ENCODE peak calls at places on chromosomes 6 and 20, in five cellular contexts. Z is A549, P is HepG2, S is upper lobe of left lung, X is GM12878. O is an unnamed sample.
A peak's percentile ranks its signal among the peaks of the same experiment; 100 is the strongest.

GRCh38 chr20:63708301-63709148 is 686 bp downstream of the ZGPAT start:
- ATAC-seq in Z (peak; percentile 2), P (peak; percentile 13), X (no peak), S (no peak), O (no peak)

GRCh38 chr6:30940361-30941001 is at the start of gene MUCL3:
- ATAC-seq in P (no peak), X (no peak), Z (no peak), S (no peak), O (no peak)

GRCh38 chr6:33731751-33732282 is 14.9 kb downstream of the IP6K3 start:
- ATAC-seq in X (no peak), S (no peak), P (no peak), Z (no peak), O (no peak)

GRCh38 chr6:33277663-33278391 is 904 bp downstream of the B3GALT4 start:
- ATAC-seq in Z (peak; percentile 21), X (peak; percentile 47), P (peak; percentile 30), S (peak; percentile 21), O (no peak)

GRCh38 chr6:124683507-124683906 is 278.7 kb upstream of the RNF217 start:
- ATAC-seq in Z (no peak), S (no peak), P (peak; percentile 49), X (no peak), O (no peak)

GRCh38 chr20:22384978-22385377 is 199.4 kb downstream of the FOXA2 start:
- ATAC-seq in X (no peak), Z (no peak), S (no peak), P (peak; percentile 42), O (no peak)

GRCh38 chr6:166999845-167000253 is 652 bp downstream of the CEP43 start:
- ATAC-seq in P (peak; percentile 44), X (no peak), Z (no peak), S (no peak), O (no peak)

GRCh38 chr6:151058021-151058733 is 181.6 kb upstream of the AKAP12 start:
- ATAC-seq in P (no peak), Z (no peak), S (no peak), X (no peak), O (no peak)

GRCh38 chr6:108627692-108628565 is 67.2 kb downstream of the FOXO3 start:
- ATAC-seq in P (no peak), Z (no peak), S (no peak), X (peak; percentile 63), O (no peak)

GRCh38 chr20:23018432-23018831 is 16.7 kb upstream of the SSTR4 start:
- ATAC-seq in X (no peak), P (no peak), Z (no peak), S (no peak), O (no peak)

GRCh38 chr6:20232188-20232587 is 19.9 kb upstream of the MBOAT1 start:
- ATAC-seq in X (no peak), P (no peak), S (no peak), Z (no peak), O (no peak)

GRCh38 chr6:125597411-125598253 is 151.8 kb upstream of the HEY2 start:
- ATAC-seq in S (peak; percentile 83), P (no peak), Z (no peak), X (peak; percentile 79), O (peak; percentile 17)

GRCh38 chr6:44775121-44775520 is 387.6 kb downstream of the CDC5L start:
- ATAC-seq in S (no peak), X (no peak), Z (no peak), P (no peak), O (no peak)

GRCh38 chr6:70673601-70674000 is 5.9 kb downstream of the SMAP1 start:
- ATAC-seq in S (no peak), P (no peak), Z (no peak), X (peak; percentile 28), O (no peak)

GRCh38 chr20:48626938-48627736 is 200.7 kb downstream of the PREX1 start:
- ATAC-seq in S (no peak), P (no peak), Z (no peak), X (no peak), O (no peak)

GRCh38 chr6:49072146-49072545 is 390.9 kb downstream of the MMUT start:
- ATAC-seq in Z (no peak), X (no peak), P (no peak), S (no peak), O (no peak)

GRCh38 chr6:128259735-128260685 is 260.4 kb downstream of the PTPRK start:
- ATAC-seq in X (peak; percentile 77), Z (no peak), P (no peak), S (no peak), O (no peak)

GRCh38 chr20:51529027-51529749 is 13.3 kb downstream of the NFATC2 start:
- ATAC-seq in P (peak; percentile 32), X (peak; percentile 5), Z (no peak), S (no peak), O (no peak)

GRCh38 chr6:11025094-11025493 is 19.0 kb downstream of the ELOVL2 start:
- ATAC-seq in X (no peak), P (no peak), S (no peak), Z (no peak), O (no peak)

GRCh38 chr20:37686762-37687477 is 6.9 kb upstream of the CTNNBL1 start:
- ATAC-seq in X (no peak), Z (peak; percentile 38), P (no peak), S (no peak), O (no peak)

GRCh38 chr6:44064089-44064947 is 62.9 kb downstream of the MRPL14 start:
- ATAC-seq in P (peak; percentile 70), S (peak; percentile 71), X (peak; percentile 77), Z (peak; percentile 87), O (peak; percentile 78)

GRCh38 chr20:63280929-63281545 is 8.4 kb downstream of the ARFGAP1 start:
- ATAC-seq in Z (peak; percentile 83), P (peak; percentile 50), S (no peak), X (peak; percentile 30), O (no peak)

GRCh38 chr6:29510202-29510601 is 22.4 kb upstream of the MAS1L start:
- ATAC-seq in Z (no peak), X (peak; percentile 33), P (peak; percentile 68), S (no peak), O (no peak)

GRCh38 chr6:106648651-106649308 is 19.4 kb downstream of the QRSL1 start:
- ATAC-seq in P (no peak), Z (no peak), S (no peak), X (peak; percentile 88), O (no peak)

GRCh38 chr6:92810913-92811312 is 608.4 kb downstream of the EPHA7 start:
- ATAC-seq in S (no peak), P (peak; percentile 97), Z (peak; percentile 33), X (peak; percentile 100), O (no peak)

GRCh38 chr6:105911106-105911629 is 175.0 kb upstream of the PRDM1 start:
- ATAC-seq in Z (no peak), S (no peak), P (no peak), X (no peak), O (no peak)

GRCh38 chr6:53306819-53307347 is 41.9 kb downstream of the ELOVL5 start:
- ATAC-seq in X (peak; percentile 81), Z (no peak), S (no peak), P (peak; percentile 89), O (no peak)

GRCh38 chr6:31363809-31364208 is 6.8 kb upstream of the HLA-B start:
- ATAC-seq in S (no peak), P (no peak), Z (no peak), X (no peak), O (no peak)

GRCh38 chr20:44981736-44982406 is 15.6 kb downstream of the STK4 start:
- ATAC-seq in P (no peak), Z (no peak), S (no peak), X (no peak), O (no peak)

GRCh38 chr6:55957961-55958422 is 82.6 kb upstream of the BMP5 start:
- ATAC-seq in X (no peak), S (no peak), P (no peak), Z (no peak), O (no peak)

GRCh38 chr6:55954436-55954835 is 79.0 kb upstream of the BMP5 start:
- ATAC-seq in X (no peak), P (no peak), Z (no peak), S (no peak), O (no peak)

GRCh38 chr6:55955684-55956083 is 80.3 kb upstream of the BMP5 start:
- ATAC-seq in P (peak; percentile 39), X (no peak), S (no peak), Z (no peak), O (no peak)

GRCh38 chr6:55950071-55950814 is 74.9 kb upstream of the BMP5 start:
- ATAC-seq in Z (no peak), S (peak; percentile 62), P (no peak), X (no peak), O (no peak)

DNA sequence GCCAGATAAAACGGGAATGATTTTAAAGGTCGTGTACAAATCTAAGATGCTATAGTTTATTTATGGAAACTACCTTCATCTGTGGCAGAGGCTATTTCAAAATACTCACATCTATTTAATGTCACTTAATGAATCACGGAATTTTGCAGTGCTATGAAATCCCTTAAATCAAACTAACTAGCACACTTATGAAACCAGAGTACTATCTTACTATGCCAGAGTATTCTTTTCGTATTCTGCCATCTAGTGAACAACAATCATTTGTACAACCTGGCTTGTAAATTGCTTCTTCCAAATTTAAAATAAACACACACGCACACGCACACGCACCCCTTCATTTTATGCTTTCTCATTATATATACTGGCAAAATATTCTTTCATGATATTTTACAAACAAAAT is 78.0 kb upstream of the BMP5 start:
- ATAC-seq in S (no peak), P (peak; percentile 55), X (no peak), Z (peak; percentile 76), O (no peak)
- TF ChIP-seq EP300 in S (no peak), P (no peak), X (no peak), Z (no peak), O (no peak)

GRCh38 chr6:137188855-137189254 is 15.4 kb upstream of the IL22RA2 start:
- ATAC-seq in X (no peak), S (no peak), Z (no peak), P (no peak), O (no peak)
- H3K9me3 ChIP-seq in X (peaks cover 14% of the 10 kb centered on the region), S (peaks cover 18% of the 10 kb centered on the region), Z (peaks cover 19% of the 10 kb centered on the region), P (peaks cover 64% of the 10 kb centered on the region), O (peaks cover 24% of the 10 kb centered on the region)

GRCh38 chr20:18466894-18467678 is at the start of the genes DZANK1 and POLR3F:
- ATAC-seq in P (peak; percentile 99), S (peak; percentile 99), Z (peak; percentile 99), X (peak; percentile 100), O (peak; percentile 100)
- TF ChIP-seq EP300 in P (peak; percentile 21), S (peak; percentile 54), Z (no peak), X (no peak), O (no peak)

DNA sequence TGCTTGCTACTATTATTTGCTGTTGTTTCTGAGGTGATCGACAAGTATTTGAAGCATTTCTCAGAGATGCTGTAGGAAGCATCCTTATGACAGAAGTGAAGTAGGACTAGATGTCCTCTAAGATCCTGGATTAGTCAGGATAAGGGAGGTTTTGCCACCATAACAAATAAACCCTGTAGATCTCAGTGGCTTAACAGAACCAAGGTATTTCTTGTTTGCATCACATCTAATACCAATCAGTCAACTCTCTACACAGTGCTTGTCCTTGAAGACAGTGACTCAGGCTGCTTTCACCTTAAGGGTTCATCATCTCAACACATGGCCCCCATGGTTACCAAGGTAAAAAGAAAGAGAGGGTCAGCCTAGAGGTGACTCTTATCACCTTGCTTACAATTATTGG is 92.9 kb upstream of the ISM1 start:
- ATAC-seq in Z (no peak), X (no peak), P (no peak), S (no peak), O (no peak)
- H3K9me3 ChIP-seq in Z (peaks cover 6% of the 10 kb centered on the region), X (no peaks in the 10 kb centered on the region), P (peaks cover 10% of the 10 kb centered on the region), S (no peaks in the 10 kb centered on the region), O (no peaks in the 10 kb centered on the region)

DNA sequence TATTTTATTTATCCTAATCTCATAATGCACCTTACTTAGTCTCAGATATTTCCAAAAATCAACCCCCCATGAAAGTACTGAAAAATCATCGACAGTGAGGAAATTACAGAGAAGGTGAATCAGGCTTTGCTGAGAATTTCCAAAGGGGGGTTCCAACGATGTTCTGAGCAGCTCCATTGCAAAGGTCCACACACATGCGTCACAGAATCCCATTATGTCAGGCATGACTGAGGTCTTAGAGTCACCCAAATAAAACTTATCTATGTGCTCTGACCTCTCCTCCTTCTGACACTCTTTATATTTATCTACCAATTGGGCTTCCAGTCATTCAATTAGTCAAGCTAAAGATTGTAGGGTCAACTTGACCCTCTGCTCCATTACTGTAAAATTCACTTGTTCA is 12.7 kb upstream of the LRRN4 start:
- ATAC-seq in S (no peak), X (no peak), Z (no peak), P (no peak), O (no peak)
- TF ChIP-seq EP300 in S (no peak), X (no peak), Z (no peak), P (no peak), O (no peak)

O was measured in gastroesophageal sphincter.